ENCODE peak calls at places on chromosomes 1 and 21, in four cellular contexts. C, I, A and S are unnamed samples.

GRCh38 chr1:17212487-17213121 is 7.7 kb downstream of the PADI1 start:
- DNase-seq in I (peak; percentile 44), A (peak; percentile 88), C (no peak), S (no peak)

GRCh38 chr21:46121286-46122221 is 23.6 kb downstream of the COL6A2 start:
- DNase-seq in C (no peak), I (no peak), A (no peak), S (no peak)

GRCh38 chr1:55702064-55702463 is 486.9 kb upstream of the USP24 start:
- DNase-seq in A (peak; percentile 46), I (no peak), C (no peak), S (peak; percentile 20)

GRCh38 chr1:228744918-228745317 is 9.6 kb downstream of the RHOU start:
- DNase-seq in A (no peak), I (no peak), C (no peak), S (no peak)

GRCh38 chr1:31984419-31985347 is 29.0 kb upstream of the KHDRBS1 start:
- DNase-seq in A (no peak), I (no peak), C (no peak), S (peak; percentile 10)

GRCh38 chr1:77536813-77537212 is 145.6 kb downstream of the ZZZ3 start:
- DNase-seq in A (no peak), I (no peak), C (no peak), S (peak; percentile 74)

GRCh38 chr1:167210966-167211674 is 9.6 kb upstream of the POU2F1 start:
- DNase-seq in A (no peak), I (no peak), C (no peak), S (peak; percentile 99)

GRCh38 chr21:37927711-37928110 is 11.5 kb upstream of the KCNJ6 start:
- DNase-seq in A (no peak), C (no peak), I (no peak), S (no peak)

GRCh38 chr1:96698332-96698983 is 23.1 kb upstream of the PTBP2 start:
- DNase-seq in A (no peak), C (no peak), I (no peak), S (no peak)

GRCh38 chr1:221667504-221667903 is 74.4 kb downstream of the DUSP10 start:
- DNase-seq in C (no peak), A (peak; percentile 45), I (no peak), S (no peak)

GRCh38 chr1:175864625-175865024 is 121.2 kb upstream of the TNR start:
- DNase-seq in I (no peak), C (no peak), A (no peak), S (no peak)

GRCh38 chr1:77385551-77385950 is 103.7 kb downstream of the AK5 start:
- DNase-seq in C (no peak), I (no peak), A (no peak), S (no peak)

GRCh38 chr1:207866471-207867135 is 44.3 kb downstream of the CD34 start:
- DNase-seq in A (peak; percentile 58), I (no peak), C (no peak), S (no peak)

GRCh38 chr1:221069178-221069903 is 190.1 kb downstream of the HLX start:
- DNase-seq in A (no peak), I (no peak), C (no peak), S (no peak)

GRCh38 chr1:185241127-185241526 is 75.9 kb downstream of the IVNS1ABP start:
- DNase-seq in I (no peak), A (no peak), C (no peak), S (no peak)

GRCh38 chr1:56820755-56821461 is 1.7 kb upstream of the FYB2 start:
- DNase-seq in C (peak; percentile 75), A (peak; percentile 92), I (peak; percentile 90), S (peak; percentile 51)

GRCh38 chr1:18452550-18452949 is 28.2 kb upstream of the KLHDC7A start:
- DNase-seq in A (peak; percentile 26), I (peak; percentile 18), C (no peak), S (no peak)

GRCh38 chr1:63883494-63884235 is 109.8 kb downstream of the ROR1 start:
- DNase-seq in A (no peak), C (no peak), I (peak; percentile 14), S (no peak)

GRCh38 chr1:200267937-200268336 is 141.9 kb downstream of the ZNF281 start:
- DNase-seq in C (no peak), I (no peak), A (no peak), S (no peak)

GRCh38 chr1:45679123-45679522 is 7.2 kb downstream of the GPBP1L1 start:
- DNase-seq in A (no peak), C (no peak), I (no peak), S (no peak)

GRCh38 chr1:209473023-209473422 is 110.5 kb upstream of the CAMK1G start:
- DNase-seq in A (no peak), C (no peak), I (no peak), S (no peak)

GRCh38 chr1:243917177-243917862 is 67.3 kb upstream of the AKT3 start:
- DNase-seq in I (no peak), A (peak; percentile 50), C (peak; percentile 34), S (peak; percentile 33)